ENCODE peak calls at places on chromosomes 12 and 14, in five cellular contexts. One of them, this sample, is unnamed.

GRCh38 chr14:61406198-61406597 is 84.8 kb downstream of the PRKCH start:
- DNase-seq in astrocyte of the spinal cord: no peak
- DNase-seq in MCF 10A: no peak
- DNase-seq in suprapubic skin: no peak
- DNase-seq in fibroblast of mammary gland: no peak
- DNase-seq in this sample: no peak

GRCh38 chr14:50763386-50764007 is 67.5 kb downstream of the NIN start:
- DNase-seq in astrocyte of the spinal cord: peak
- DNase-seq in MCF 10A: peak
- DNase-seq in suprapubic skin: no peak
- DNase-seq in fibroblast of mammary gland: peak
- DNase-seq in this sample: peak

GRCh38 chr12:10235761-10236631 is 23.3 kb downstream of the GABARAPL1 start:
- DNase-seq in astrocyte of the spinal cord: peak
- DNase-seq in MCF 10A: peak
- DNase-seq in suprapubic skin: no peak
- DNase-seq in fibroblast of mammary gland: peak
- DNase-seq in this sample: peak

GRCh38 chr14:31207287-31207745 is 277 bp downstream of the HECTD1 start:
- DNase-seq in astrocyte of the spinal cord: peak
- DNase-seq in MCF 10A: peak
- DNase-seq in suprapubic skin: no peak
- DNase-seq in fibroblast of mammary gland: no peak
- DNase-seq in this sample: peak

GRCh38 chr12:112824166-112824565 is 32.6 kb downstream of the RPH3A start:
- DNase-seq in astrocyte of the spinal cord: no peak
- DNase-seq in MCF 10A: no peak
- DNase-seq in suprapubic skin: no peak
- DNase-seq in fibroblast of mammary gland: no peak
- DNase-seq in this sample: no peak

GRCh38 chr12:55830601-55831406 is 1.4 kb upstream of the DNAJC14 start:
- DNase-seq in astrocyte of the spinal cord: peak
- DNase-seq in MCF 10A: no peak
- DNase-seq in suprapubic skin: peak
- DNase-seq in fibroblast of mammary gland: peak
- DNase-seq in this sample: peak

GRCh38 chr14:32201196-32201815 is 539 bp upstream of the RNU6-7 start:
- DNase-seq in astrocyte of the spinal cord: peak
- DNase-seq in MCF 10A: peak
- DNase-seq in suprapubic skin: peak
- DNase-seq in fibroblast of mammary gland: peak
- DNase-seq in this sample: no peak

GRCh38 chr14:30355431-30355913 is 203.5 kb upstream of the G2E3 start:
- DNase-seq in astrocyte of the spinal cord: no peak
- DNase-seq in MCF 10A: no peak
- DNase-seq in suprapubic skin: no peak
- DNase-seq in fibroblast of mammary gland: peak
- DNase-seq in this sample: no peak

GRCh38 chr12:131363841-131364425 is 347.0 kb upstream of the SFSWAP start:
- DNase-seq in astrocyte of the spinal cord: no peak
- DNase-seq in MCF 10A: no peak
- DNase-seq in suprapubic skin: no peak
- DNase-seq in fibroblast of mammary gland: no peak
- DNase-seq in this sample: no peak

GRCh38 chr12:70082997-70083676 is 160.1 kb upstream of the CNOT2 start:
- DNase-seq in astrocyte of the spinal cord: no peak
- DNase-seq in MCF 10A: no peak
- DNase-seq in suprapubic skin: no peak
- DNase-seq in fibroblast of mammary gland: no peak
- DNase-seq in this sample: no peak

GRCh38 chr12:62732861-62733427 is 202.0 kb downstream of the PPM1H start:
- DNase-seq in astrocyte of the spinal cord: peak
- DNase-seq in MCF 10A: peak
- DNase-seq in suprapubic skin: no peak
- DNase-seq in fibroblast of mammary gland: peak
- DNase-seq in this sample: peak

GRCh38 chr14:37253905-37254304 is 56.2 kb downstream of the MIPOL1 start:
- DNase-seq in astrocyte of the spinal cord: peak
- DNase-seq in MCF 10A: peak
- DNase-seq in suprapubic skin: no peak
- DNase-seq in fibroblast of mammary gland: peak
- DNase-seq in this sample: peak

GRCh38 chr12:22246438-22246837 is 88.1 kb downstream of the ST8SIA1 start:
- DNase-seq in astrocyte of the spinal cord: no peak
- DNase-seq in MCF 10A: no peak
- DNase-seq in suprapubic skin: no peak
- DNase-seq in fibroblast of mammary gland: no peak
- DNase-seq in this sample: no peak

GRCh38 chr14:38078393-38078792 is 129.3 kb upstream of the SSTR1 start:
- DNase-seq in astrocyte of the spinal cord: no peak
- DNase-seq in MCF 10A: peak
- DNase-seq in suprapubic skin: no peak
- DNase-seq in fibroblast of mammary gland: no peak
- DNase-seq in this sample: no peak

GRCh38 chr14:35336171-35337073 is 44.2 kb downstream of the PSMA6 start:
- DNase-seq in astrocyte of the spinal cord: peak
- DNase-seq in MCF 10A: peak
- DNase-seq in suprapubic skin: peak
- DNase-seq in fibroblast of mammary gland: peak
- DNase-seq in this sample: no peak

GRCh38 chr12:78229491-78230209 is 399.0 kb downstream of the NAV3 start:
- DNase-seq in astrocyte of the spinal cord: peak
- DNase-seq in MCF 10A: peak
- DNase-seq in suprapubic skin: no peak
- DNase-seq in fibroblast of mammary gland: peak
- DNase-seq in this sample: peak

GRCh38 chr14:52012635-52013034 is 23.3 kb downstream of the RTRAF start:
- DNase-seq in astrocyte of the spinal cord: peak
- DNase-seq in MCF 10A: peak
- DNase-seq in suprapubic skin: no peak
- DNase-seq in fibroblast of mammary gland: peak
- DNase-seq in this sample: no peak

GRCh38 chr12:5388581-5389535 is 43.0 kb upstream of the NTF3 start:
- DNase-seq in astrocyte of the spinal cord: no peak
- DNase-seq in MCF 10A: no peak
- DNase-seq in suprapubic skin: no peak
- DNase-seq in fibroblast of mammary gland: no peak
- DNase-seq in this sample: peak

GRCh38 chr14:52279405-52279804 is 11.9 kb downstream of the PTGDR start:
- DNase-seq in astrocyte of the spinal cord: peak
- DNase-seq in MCF 10A: peak
- DNase-seq in suprapubic skin: no peak
- DNase-seq in fibroblast of mammary gland: peak
- DNase-seq in this sample: peak

GRCh38 chr12:6724409-6724797 is 557 bp downstream of the COPS7A start:
- DNase-seq in astrocyte of the spinal cord: peak
- DNase-seq in MCF 10A: no peak
- DNase-seq in suprapubic skin: no peak
- DNase-seq in fibroblast of mammary gland: peak
- DNase-seq in this sample: no peak

DNA sequence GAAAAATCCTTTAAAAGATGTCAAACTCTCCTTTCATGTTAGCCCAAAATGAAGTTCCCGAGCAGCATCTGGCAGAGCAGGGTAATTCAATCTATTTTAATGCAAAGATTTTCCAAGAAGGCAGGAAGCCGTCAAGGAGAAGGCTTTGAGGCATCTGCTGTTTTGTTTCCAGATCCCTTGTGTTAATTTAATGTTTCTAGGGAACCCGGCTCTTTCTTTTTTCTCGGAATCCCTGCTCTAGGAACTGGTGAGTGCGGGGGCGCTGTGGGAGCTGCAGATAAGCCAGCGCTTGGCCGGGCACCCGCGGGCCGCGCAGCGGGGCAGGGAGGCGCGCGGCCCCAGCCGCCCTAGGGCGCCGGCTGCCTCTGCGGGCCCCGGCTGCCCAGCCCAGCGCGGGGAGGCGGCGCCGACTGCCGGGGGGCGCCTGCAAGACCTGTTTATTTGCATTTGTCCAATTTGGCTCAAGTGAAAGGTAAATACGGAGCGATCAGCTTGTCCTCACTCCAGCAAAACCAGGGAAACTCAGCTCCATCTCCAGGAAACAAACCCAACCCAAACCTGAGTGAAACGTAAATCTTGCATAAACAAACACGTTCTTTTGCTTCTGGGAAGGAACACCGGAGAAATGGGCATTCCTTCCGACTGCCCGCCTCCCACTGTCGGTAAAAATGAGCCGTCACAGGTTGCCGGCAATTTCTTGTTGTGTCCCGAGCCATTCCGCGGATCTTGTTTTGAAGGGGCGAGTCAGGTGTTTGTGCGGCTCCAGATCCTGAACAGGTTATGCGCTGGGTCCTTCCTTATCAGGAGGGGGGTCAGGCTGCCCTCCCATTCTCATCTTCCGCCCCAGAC is 65.1 kb downstream of the CRADD start:
- DNase-seq in astrocyte of the spinal cord: peak
- DNase-seq in MCF 10A: peak
- DNase-seq in suprapubic skin: peak
- DNase-seq in fibroblast of mammary gland: peak
- DNase-seq in this sample: peak
- TF ChIP-seq CTCF in astrocyte of the spinal cord: peak
- TF ChIP-seq CTCF in MCF 10A: peak
- TF ChIP-seq CTCF in suprapubic skin: no peak
- TF ChIP-seq CTCF in fibroblast of mammary gland: peak
- TF ChIP-seq CTCF in this sample: peak

GRCh38 chr12:25135531-25136154 is 59.3 kb downstream of the DNAI7 start:
- DNase-seq in astrocyte of the spinal cord: peak
- DNase-seq in MCF 10A: peak
- DNase-seq in suprapubic skin: no peak
- DNase-seq in fibroblast of mammary gland: no peak
- DNase-seq in this sample: peak
- TF ChIP-seq CTCF in astrocyte of the spinal cord: no peak
- TF ChIP-seq CTCF in MCF 10A: no peak
- TF ChIP-seq CTCF in suprapubic skin: no peak
- TF ChIP-seq CTCF in fibroblast of mammary gland: no peak
- TF ChIP-seq CTCF in this sample: no peak

DNA sequence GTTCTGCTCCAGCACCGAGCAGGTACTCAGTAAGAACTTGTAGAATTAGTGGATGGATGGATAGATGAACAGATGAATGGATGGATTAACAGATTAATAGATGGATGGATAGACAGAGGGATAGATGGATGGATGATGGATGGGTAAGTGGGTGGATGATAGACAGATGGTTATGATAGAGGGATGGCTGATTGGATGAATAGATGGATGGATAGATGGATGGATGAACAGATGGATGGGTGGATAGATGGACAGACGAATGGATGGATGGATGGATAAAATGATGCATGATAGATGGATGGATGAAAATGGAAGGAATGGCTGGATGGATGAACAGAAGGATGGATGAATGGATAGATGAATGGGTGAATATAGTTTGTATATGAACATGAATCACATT is 8.0 kb upstream of the MAP1LC3B2 start:
- DNase-seq in astrocyte of the spinal cord: no peak
- DNase-seq in MCF 10A: no peak
- DNase-seq in suprapubic skin: no peak
- DNase-seq in fibroblast of mammary gland: no peak
- DNase-seq in this sample: no peak
- TF ChIP-seq CTCF in astrocyte of the spinal cord: no peak
- TF ChIP-seq CTCF in MCF 10A: no peak
- TF ChIP-seq CTCF in suprapubic skin: no peak
- TF ChIP-seq CTCF in fibroblast of mammary gland: no peak
- TF ChIP-seq CTCF in this sample: no peak

DNA sequence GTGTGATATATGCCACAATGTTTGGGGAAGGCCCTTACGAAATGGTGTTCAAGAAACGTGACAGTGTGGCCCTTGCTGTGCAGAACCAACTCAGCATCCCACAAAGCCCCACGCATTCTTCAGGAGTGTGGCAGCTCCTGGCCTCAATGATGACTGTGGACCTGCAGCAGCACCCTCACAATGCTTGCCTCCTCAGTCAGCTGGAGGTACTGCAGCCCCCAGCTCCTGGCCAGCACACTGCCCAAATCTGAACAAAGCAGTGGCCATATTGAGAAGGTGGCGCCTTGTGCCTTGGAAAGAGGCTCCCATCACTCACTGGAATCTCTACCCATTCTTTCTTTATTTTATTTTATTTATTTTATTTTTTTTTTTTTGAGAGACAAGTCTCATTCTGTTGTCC is 10.4 kb downstream of the POLE2 start:
- DNase-seq in astrocyte of the spinal cord: no peak
- DNase-seq in MCF 10A: no peak
- DNase-seq in suprapubic skin: no peak
- DNase-seq in fibroblast of mammary gland: no peak
- DNase-seq in this sample: no peak
- TF ChIP-seq CTCF in astrocyte of the spinal cord: no peak
- TF ChIP-seq CTCF in MCF 10A: no peak
- TF ChIP-seq CTCF in suprapubic skin: no peak
- TF ChIP-seq CTCF in fibroblast of mammary gland: peak
- TF ChIP-seq CTCF in this sample: peak

DNA sequence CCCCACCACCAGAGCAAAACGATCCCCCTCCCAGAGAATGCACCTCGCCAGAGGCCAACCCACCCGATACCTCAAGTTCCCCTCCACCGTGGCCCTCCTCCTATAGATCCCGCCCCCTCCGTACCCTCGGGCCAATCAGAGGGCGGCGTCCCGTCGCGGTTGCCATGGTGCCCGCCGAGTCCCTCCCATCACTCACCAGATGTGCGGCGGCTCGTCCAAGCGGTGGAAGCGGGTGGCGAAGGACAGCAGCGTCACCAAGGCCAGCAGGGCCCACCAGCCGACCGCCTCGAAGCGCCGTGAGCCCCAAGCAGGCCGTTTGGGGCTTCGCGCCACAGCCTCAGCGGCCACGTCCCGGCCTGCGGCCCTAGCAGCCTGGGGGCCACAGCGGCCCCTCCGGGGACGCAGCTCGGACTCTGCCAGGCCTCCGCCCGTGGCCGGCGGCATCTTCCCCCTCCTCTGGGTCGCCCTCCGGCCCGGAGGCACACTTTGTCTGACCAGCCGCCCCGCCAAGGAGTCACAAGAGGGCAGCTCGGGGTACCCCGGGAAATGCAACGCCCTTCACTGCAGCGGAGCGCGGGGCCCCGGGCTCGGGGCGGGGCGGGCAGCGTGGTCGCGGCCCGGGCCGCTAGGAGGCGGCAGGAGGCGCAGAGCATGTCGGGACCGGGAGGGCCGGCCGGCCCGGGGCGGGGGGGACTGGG is at the start of gene POMT2:
- DNase-seq in astrocyte of the spinal cord: peak
- DNase-seq in MCF 10A: peak
- DNase-seq in suprapubic skin: peak
- DNase-seq in fibroblast of mammary gland: peak
- DNase-seq in this sample: peak
- TF ChIP-seq CTCF in astrocyte of the spinal cord: peak
- TF ChIP-seq CTCF in MCF 10A: peak
- TF ChIP-seq CTCF in suprapubic skin: peak
- TF ChIP-seq CTCF in fibroblast of mammary gland: no peak
- TF ChIP-seq CTCF in this sample: peak

This sample was measured in HFFc6.